ENCODE peak calls at places on chromosomes 12 and 14, in five cellular contexts. K is lung, H is adrenal gland, W is heart right ventricle, B is stomach. N is an unnamed sample. For H3K4me1 and H3K9me3, the result is how much of the 10 kb centered on the place peaks cover.

GRCh38 chr12:132326646-132327045 is 2.7 kb downstream of the GALNT9 start:
- DNase-seq in W (no peak), B (no peak), K (no peak), H (no peak), N (no peak)

GRCh38 chr12:118513554-118513953 is 137.2 kb downstream of the SUDS3 start:
- DNase-seq in H (no peak), K (no peak), W (no peak), B (no peak), N (no peak)

GRCh38 chr14:61625171-61625570 is 70.1 kb upstream of the HIF1A start:
- DNase-seq in H (no peak), B (no peak), W (no peak), K (no peak), N (no peak)

GRCh38 chr14:69694730-69695663 is 71.9 kb upstream of the SRSF5 start:
- DNase-seq in K (no peak), B (no peak), W (peak), H (no peak), N (no peak)

GRCh38 chr14:89337912-89338311 is 79.1 kb downstream of the FOXN3 start:
- DNase-seq in K (no peak), W (peak), H (peak), B (no peak), N (no peak)

GRCh38 chr14:99596071-99596627 is 7.9 kb downstream of the CCDC85C start:
- DNase-seq in B (peak), K (peak), H (peak), W (peak), N (no peak)

GRCh38 chr14:104054222-104054905 is 31.1 kb upstream of the ASPG start:
- DNase-seq in W (no peak), K (no peak), B (no peak), H (no peak), N (no peak)

GRCh38 chr12:41190360-41190759 is 2.2 kb downstream of the PDZRN4 start:
- DNase-seq in W (no peak), B (no peak), K (no peak), H (peak), N (no peak)

GRCh38 chr12:6216581-6216980 is 16.4 kb downstream of the CD9 start:
- DNase-seq in K (no peak), W (no peak), B (no peak), H (no peak), N (no peak)
- H3K4me1 ChIP-seq in K (under half), W (under half), B (half or more), H (half or more), N (under half)

DNA sequence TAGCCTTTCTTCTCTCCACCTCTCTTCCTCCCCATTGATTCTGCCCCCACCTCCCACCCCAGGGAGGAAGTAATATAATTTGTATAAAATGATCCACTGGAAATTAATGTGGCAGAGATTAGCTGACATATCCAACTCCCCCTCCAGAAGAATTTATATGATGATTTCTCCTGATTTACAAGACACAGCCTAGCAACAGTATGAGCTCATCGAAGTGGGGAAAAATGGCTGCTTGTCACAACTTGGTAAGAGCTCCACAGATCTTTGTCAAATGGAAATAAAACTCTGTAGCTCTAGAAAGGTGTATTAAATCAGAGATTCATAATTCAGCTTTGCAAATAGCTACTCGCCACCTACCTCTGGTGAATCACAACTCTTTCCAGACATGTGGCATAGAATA is 195.7 kb downstream of the NOVA1 start:
- DNase-seq in W (no peak), B (no peak), K (no peak), H (no peak), N (no peak)
- H3K9me3 ChIP-seq in W (under half), B (under half), K (under half), H (under half), N (under half)

GRCh38 chr12:131046813-131047788 is 93.4 kb downstream of the ADGRD1 start:
- DNase-seq in B (no peak), H (no peak), K (no peak), W (peak), N (peak)
- H3K4me1 ChIP-seq in B (under half), H (under half), K (under half), W (under half), N (under half)

DNA sequence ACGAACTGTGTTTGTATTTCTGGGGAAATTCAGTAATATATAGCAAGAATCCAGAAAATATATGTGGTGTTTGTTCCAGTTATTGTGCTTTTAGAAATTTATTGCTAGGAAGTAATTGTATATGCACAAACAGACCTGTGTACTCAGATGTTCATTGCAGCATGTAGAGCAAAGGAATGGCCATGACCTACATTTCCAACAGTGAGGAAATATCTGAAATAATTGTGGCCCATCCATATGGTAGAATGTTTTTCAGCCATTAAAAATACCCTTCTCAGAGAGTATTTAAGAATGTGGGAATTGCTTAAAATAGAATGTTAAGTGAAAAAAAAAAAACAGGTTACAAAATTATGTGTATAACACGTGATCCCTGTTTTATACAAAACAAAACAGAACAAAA is 77.3 kb downstream of the TMX1 start:
- DNase-seq in B (no peak), K (no peak), H (no peak), W (no peak), N (no peak)
- H3K9me3 ChIP-seq in B (under half), K (under half), H (under half), W (under half), N (under half)

DNA sequence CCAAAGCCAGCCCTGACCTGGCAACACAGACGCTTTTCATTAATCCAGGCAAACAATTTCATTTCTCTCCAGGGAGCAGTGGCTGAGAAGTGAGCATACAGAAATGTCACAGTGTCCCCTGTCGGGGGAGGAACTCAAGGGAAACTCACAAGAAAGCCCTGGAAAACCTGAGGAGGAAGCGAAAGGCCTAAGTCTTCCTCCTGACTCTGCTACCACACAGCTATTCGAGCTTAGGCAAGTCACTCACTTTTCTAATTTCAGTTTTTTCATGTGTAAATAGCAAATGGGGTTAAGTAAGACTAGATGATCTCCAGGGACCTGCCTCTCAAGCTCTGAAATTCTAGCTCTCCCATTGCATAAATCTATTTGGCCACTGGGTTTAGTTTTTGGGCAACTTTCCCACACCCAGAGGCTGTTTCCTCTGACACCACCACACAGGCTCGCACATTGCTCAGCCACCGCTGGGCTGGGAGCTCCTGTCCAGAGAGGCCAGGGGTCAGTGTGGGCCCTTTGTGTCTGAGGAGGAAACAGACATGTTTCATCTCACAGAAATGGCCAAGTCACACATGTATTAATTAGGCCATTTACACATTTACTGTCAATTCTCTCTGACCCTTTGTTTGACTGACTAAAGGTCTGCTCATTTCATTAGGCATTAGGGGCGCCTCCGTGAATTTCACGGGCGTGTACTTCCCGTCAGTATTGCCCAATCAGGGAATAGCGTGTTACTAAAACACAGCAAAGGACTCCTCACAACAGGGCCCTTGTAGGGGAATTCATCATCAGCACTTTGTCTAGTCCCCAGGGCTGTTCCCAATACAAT is 9.8 kb upstream of the PNMA1 start:
- DNase-seq in K (peak), W (peak), H (peak), B (peak), N (peak)
- H3K4me1 ChIP-seq in K (under half), W (half or more), H (half or more), B (half or more), N (under half)

DNA sequence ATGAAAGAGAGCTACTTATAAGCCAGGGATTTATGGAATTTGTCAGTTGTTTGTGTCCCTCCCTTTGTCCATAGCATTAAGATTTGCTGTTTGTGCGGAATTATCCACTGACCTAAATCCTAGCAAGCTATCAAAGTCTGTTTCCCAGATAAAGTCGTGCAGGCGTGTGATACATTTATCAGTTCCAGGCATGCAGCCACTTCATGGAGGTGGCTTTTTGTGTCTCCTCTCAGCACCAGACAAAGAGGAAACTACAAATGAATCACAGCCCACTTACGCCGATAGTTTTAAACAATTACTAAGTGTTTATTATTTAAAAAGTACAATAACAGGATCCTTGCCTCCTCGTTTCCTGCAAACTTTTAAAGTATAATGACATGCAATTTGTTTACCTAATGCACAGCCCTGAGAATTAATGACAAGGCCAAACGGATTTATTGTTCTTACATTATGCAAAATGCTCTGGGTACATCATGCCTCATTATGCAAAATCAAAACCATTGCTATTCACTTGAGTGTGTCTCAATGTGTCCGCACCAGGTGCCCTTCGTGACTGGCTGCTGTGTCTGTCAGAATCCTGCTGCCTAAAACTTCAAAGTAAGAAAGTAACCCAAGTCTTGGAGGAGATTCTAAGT is 423.2 kb downstream of the GLT1D1 start:
- DNase-seq in K (no peak), H (no peak), B (no peak), W (no peak), N (no peak)
- H3K9me3 ChIP-seq in K (under half), H (under half), B (under half), W (under half), N (under half)

DNA sequence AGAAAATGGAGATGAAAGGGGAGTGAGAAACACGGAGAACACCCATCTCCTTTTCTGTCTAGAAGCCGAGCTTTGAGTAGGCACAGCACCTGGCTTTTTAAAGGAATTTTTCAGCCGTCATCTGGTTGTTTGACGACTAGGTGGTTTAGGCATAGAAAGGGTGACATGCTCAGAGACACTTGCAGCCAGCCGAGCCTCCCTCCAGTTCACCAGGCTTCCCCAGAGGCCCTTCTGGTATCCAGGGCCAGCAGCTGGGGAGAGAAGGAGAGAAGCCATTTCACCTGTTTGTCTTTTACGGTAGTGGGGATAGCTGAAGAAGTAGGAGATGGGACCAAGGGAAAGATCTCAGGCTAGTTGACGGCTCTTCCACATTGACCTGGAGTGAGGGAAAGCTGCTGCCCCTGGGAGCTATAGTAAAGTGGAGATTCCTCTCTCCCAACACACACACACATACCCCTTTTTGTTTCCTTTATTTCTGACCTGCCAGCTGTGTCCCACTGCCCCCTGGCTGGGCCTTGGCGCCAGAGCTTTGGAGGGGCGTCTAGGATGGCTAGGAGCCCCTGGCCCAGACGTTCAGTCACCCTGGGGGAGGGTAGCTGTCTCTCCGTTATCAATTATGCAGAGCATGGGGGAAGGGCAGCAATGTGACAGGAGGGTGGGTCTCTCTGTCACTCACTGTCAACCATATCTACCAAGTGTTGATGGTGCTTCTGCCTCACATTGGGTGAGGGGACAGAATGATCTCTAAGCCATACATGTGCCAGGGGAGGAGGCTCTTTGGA is 5.5 kb downstream of the MAP3K12 start:
- DNase-seq in H (no peak), B (no peak), K (no peak), W (no peak), N (no peak)
- H3K4me1 ChIP-seq in H (under half), B (under half), K (under half), W (under half), N (under half)

N was measured in aorta.